ENCODE peak calls at places on chromosomes 12 and 14, in eight cellular contexts. Q, C, R, W, M, J, D and T are unnamed samples.

GRCh38 chr14:92960706-92961566 is 38.0 kb downstream of the CHGA start:
- DNase-seq in Q (no peak), C (peak; percentile 82), R (no peak), W (no peak), M (no peak), J (no peak), D (no peak), T (no peak)

GRCh38 chr14:77849711-77850110 is 49.8 kb downstream of the ADCK1 start:
- DNase-seq in Q (no peak), C (peak; percentile 65), R (no peak), W (no peak), M (no peak), J (no peak), D (no peak), T (no peak)

GRCh38 chr12:68348419-68348818 is 16.3 kb upstream of the MDM1 start:
- DNase-seq in Q (no peak), C (no peak), R (no peak), W (no peak), M (no peak), J (no peak), D (no peak), T (no peak)

GRCh38 chr14:80047761-80048160 is 163.5 kb downstream of the DIO2 start:
- DNase-seq in Q (no peak), C (no peak), R (peak; percentile 31), W (no peak), M (no peak), J (no peak), D (no peak), T (no peak)

GRCh38 chr12:19800884-19801283 is 361.6 kb downstream of the AEBP2 start:
- DNase-seq in Q (no peak), C (no peak), R (no peak), W (no peak), M (no peak), J (no peak), D (no peak), T (no peak)

GRCh38 chr12:6211421-6211869 is 11.2 kb downstream of the CD9 start:
- DNase-seq in Q (no peak), C (no peak), R (no peak), W (no peak), M (no peak), J (no peak), D (no peak), T (no peak)

GRCh38 chr12:116454950-116455447 is 104.2 kb upstream of the MAP1LC3B2 start:
- DNase-seq in Q (no peak), C (peak; percentile 99), R (no peak), W (no peak), M (no peak), J (no peak), D (no peak), T (no peak)

GRCh38 chr14:77804592-77804991 is 4.7 kb downstream of the ADCK1 start:
- DNase-seq in Q (peak; percentile 24), C (peak; percentile 49), R (peak; percentile 54), W (no peak), M (no peak), J (no peak), D (no peak), T (no peak)

GRCh38 chr12:122867701-122868461 is 28.0 kb downstream of the VPS37B start:
- DNase-seq in Q (no peak), C (no peak), R (peak; percentile 71), W (no peak), M (no peak), J (no peak), D (no peak), T (no peak)

GRCh38 chr14:56474419-56475022 is 105.1 kb upstream of the TMEM260 start:
- DNase-seq in Q (peak; percentile 24), C (peak; percentile 29), R (peak; percentile 97), W (no peak), M (peak; percentile 66), J (peak; percentile 40), D (peak; percentile 35), T (no peak)

GRCh38 chr12:112464605-112465004 is 45.9 kb downstream of the PTPN11 start:
- DNase-seq in Q (no peak), C (no peak), R (no peak), W (no peak), M (no peak), J (no peak), D (no peak), T (no peak)

GRCh38 chr12:104682790-104683279 is 226.1 kb downstream of the CHST11 start:
- DNase-seq in Q (no peak), C (no peak), R (no peak), W (peak; percentile 52), M (no peak), J (no peak), D (peak; percentile 75), T (no peak)

GRCh38 chr12:120584343-120585149 is 3.3 kb upstream of the POP5 start:
- DNase-seq in Q (peak; percentile 69), C (no peak), R (peak; percentile 79), W (peak; percentile 55), M (no peak), J (peak; percentile 39), D (peak; percentile 58), T (peak; percentile 68)

GRCh38 chr12:113220593-113221180 is 577 bp upstream of the TPCN1 start:
- DNase-seq in Q (peak; percentile 57), C (no peak), R (peak; percentile 58), W (no peak), M (no peak), J (no peak), D (no peak), T (no peak)

GRCh38 chr12:99915251-99916082 is 69.3 kb downstream of the ANKS1B start:
- DNase-seq in Q (no peak), C (peak; percentile 67), R (no peak), W (no peak), M (no peak), J (no peak), D (no peak), T (no peak)

GRCh38 chr14:75295061-75295461 is 16.4 kb downstream of the FOS start:
- DNase-seq in Q (no peak), C (peak; percentile 32), R (peak; percentile 75), W (no peak), M (no peak), J (peak; percentile 18), D (no peak), T (no peak)

GRCh38 chr14:36658091-36659009 is 3.3 kb upstream of the PAX9 start:
- DNase-seq in Q (no peak), C (no peak), R (no peak), W (no peak), M (no peak), J (no peak), D (no peak), T (no peak)

GRCh38 chr12:40446385-40446784 is 221.6 kb downstream of the LRRK2 start:
- DNase-seq in Q (peak; percentile 2), C (no peak), R (peak; percentile 57), W (no peak), M (peak; percentile 35), J (no peak), D (no peak), T (no peak)

GRCh38 chr14:23454445-23454856 is 15.1 kb upstream of the NGDN start:
- DNase-seq in Q (no peak), C (no peak), R (peak; percentile 75), W (no peak), M (no peak), J (no peak), D (no peak), T (no peak)

GRCh38 chr12:130719263-130719892 is 3.3 kb upstream of the RIMBP2 start:
- DNase-seq in Q (peak; percentile 53), C (no peak), R (no peak), W (no peak), M (no peak), J (no peak), D (no peak), T (no peak)

GRCh38 chr12:30997685-30998440 is 71.3 kb downstream of the TSPAN11 start:
- DNase-seq in Q (no peak), C (no peak), R (no peak), W (no peak), M (no peak), J (no peak), D (no peak), T (no peak)

GRCh38 chr14:82251434-82251833 is 717.8 kb upstream of the SEL1L start:
- DNase-seq in Q (no peak), C (peak; percentile 77), R (no peak), W (no peak), M (no peak), J (no peak), D (no peak), T (no peak)

GRCh38 chr12:132400011-132400641 is 70.7 kb upstream of the GALNT9 start:
- DNase-seq in Q (peak; percentile 14), C (no peak), R (no peak), W (no peak), M (no peak), J (no peak), D (no peak), T (no peak)